ENCODE peak calls at places on chromosomes 2 and 18, in ten cellular contexts. C is kidney epithelial cell; B is WERI-Rb-1; O is neural progenitor cell; M is uterus; F is CD8-positive, alpha-beta T cell; P is glutamatergic neuron; R is pancreas; D is fibroblast of mammary gland; Z is foreskin fibroblast. Y is an unnamed sample.
A peak's percentile ranks its signal among the peaks of the same experiment; 100 is the strongest.

GRCh38 chr2:188303363-188304031 is 11.8 kb downstream of the GULP1 start:
- DNase-seq in C (peak; percentile 69), B (no peak), O (peak; percentile 73), M (no peak), F (no peak), P (no peak), R (no peak), D (no peak), Z (peak; percentile 71), Y (no peak)

GRCh38 chr18:13302611-13303267 is 84.2 kb downstream of the LDLRAD4 start:
- DNase-seq in C (no peak), B (no peak), O (no peak), M (no peak), F (no peak), P (no peak), R (peak; percentile 9), D (no peak), Z (no peak), Y (no peak)

GRCh38 chr18:43914017-43914416 is 636.7 kb upstream of the SYT4 start:
- DNase-seq in C (no peak), B (no peak), O (no peak), M (no peak), F (no peak), P (no peak), R (no peak), D (no peak), Z (no peak), Y (no peak)

GRCh38 chr2:157830696-157831570 is 45.2 kb downstream of the ACVR1 start:
- DNase-seq in C (peak; percentile 96), B (no peak), O (no peak), M (no peak), F (no peak), P (no peak), R (no peak), D (peak; percentile 97), Z (peak; percentile 87), Y (no peak)

GRCh38 chr2:25245141-25245540 is 76.8 kb upstream of the POMC start:
- DNase-seq in C (no peak), B (no peak), O (no peak), M (no peak), F (no peak), P (no peak), R (no peak), D (no peak), Z (no peak), Y (no peak)

GRCh38 chr2:208466133-208466919 is 59.7 kb downstream of the PTH2R start:
- DNase-seq in C (peak; percentile 5), B (peak; percentile 60), O (peak; percentile 86), M (no peak), F (no peak), P (peak; percentile 41), R (peak; percentile 31), D (peak; percentile 27), Z (no peak), Y (peak; percentile 15)

GRCh38 chr2:186459009-186459408 is 27.1 kb upstream of the ZC3H15 start:
- DNase-seq in C (no peak), B (no peak), O (peak; percentile 17), M (no peak), F (no peak), P (no peak), R (no peak), D (peak; percentile 49), Z (no peak), Y (no peak)

GRCh38 chr2:227849906-227850305 is 21.5 kb upstream of the DAW1 start:
- DNase-seq in C (no peak), B (no peak), O (no peak), M (no peak), F (no peak), P (no peak), R (no peak), D (peak; percentile 97), Z (peak; percentile 65), Y (no peak)

GRCh38 chr18:69161383-69162028 is 239.2 kb upstream of the DOK6 start:
- DNase-seq in C (no peak), B (no peak), O (peak; percentile 31), M (no peak), F (no peak), P (no peak), R (no peak), D (peak; percentile 30), Z (no peak), Y (no peak)

GRCh38 chr2:197486175-197486574 is 13.5 kb downstream of the HSPD1 start:
- DNase-seq in C (no peak), B (no peak), O (no peak), M (no peak), F (no peak), P (no peak), R (no peak), D (no peak), Z (no peak), Y (no peak)

GRCh38 chr2:7984693-7985353 is 697.0 kb upstream of the ID2 start:
- DNase-seq in C (no peak), B (no peak), O (no peak), M (no peak), F (no peak), P (no peak), R (no peak), D (no peak), Z (no peak), Y (no peak)

GRCh38 chr2:102184018-102184417 is 2.8 kb upstream of the IL1RL2 start:
- DNase-seq in C (no peak), B (no peak), O (no peak), M (no peak), F (no peak), P (no peak), R (no peak), D (no peak), Z (no peak), Y (no peak)

GRCh38 chr2:102187191-102188150 is 648 bp downstream of the IL1RL2 start:
- DNase-seq in C (no peak), B (no peak), O (no peak), M (peak; percentile 50), F (peak; percentile 59), P (peak; percentile 72), R (no peak), D (peak; percentile 65), Z (peak; percentile 18), Y (no peak)

GRCh38 chr2:102186676-102187190 is at the start of gene IL1RL2:
- DNase-seq in C (no peak), B (no peak), O (no peak), M (peak; percentile 18), F (no peak), P (no peak), R (no peak), D (no peak), Z (no peak), Y (no peak)

GRCh38 chr2:102181919-102182635 is 4.7 kb upstream of the IL1RL2 start:
- DNase-seq in C (no peak), B (no peak), O (no peak), M (no peak), F (no peak), P (no peak), R (no peak), D (peak; percentile 51), Z (peak; percentile 18), Y (no peak)

DNA sequence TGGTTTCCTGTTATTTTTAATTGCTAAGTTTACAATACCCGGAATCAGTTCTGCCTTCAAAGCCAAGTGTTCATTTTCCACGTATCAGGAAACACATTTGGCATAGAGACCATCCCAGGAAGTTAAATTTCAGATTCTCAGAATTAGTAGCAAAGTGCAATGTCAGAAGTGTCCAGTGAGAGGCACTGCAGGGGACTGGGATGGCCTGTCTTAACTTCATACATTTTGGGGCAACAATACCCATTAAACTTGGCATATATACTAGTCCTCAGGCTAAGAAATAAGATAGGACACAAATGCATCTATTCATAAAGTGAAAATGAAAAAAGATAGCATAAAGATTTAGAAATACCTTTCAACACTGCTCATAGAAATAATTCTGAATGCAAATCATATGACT is 1.5 kb upstream of the IL1RL2 start:
- DNase-seq in C (no peak), B (no peak), O (no peak), M (no peak), F (no peak), P (no peak), R (no peak), D (peak; percentile 64), Z (peak; percentile 20), Y (no peak)
- TF ChIP-seq CTCF in C (peak; percentile 47), B (peak; percentile 1), O (peak; percentile 58), M (peak; percentile 24), F (no peak), P (peak; percentile 63), R (peak; percentile 16), D (peak; percentile 78), Z (peak; percentile 56), Y (peak; percentile 4)

GRCh38 chr18:45106331-45106774 is 425.7 kb downstream of the SETBP1 start:
- DNase-seq in C (no peak), B (no peak), O (no peak), M (no peak), F (no peak), P (no peak), R (no peak), D (peak; percentile 51), Z (no peak), Y (no peak)
- TF ChIP-seq CTCF in C (no peak), B (no peak), O (no peak), M (no peak), F (no peak), P (no peak), R (no peak), D (no peak), Z (no peak), Y (no peak)

DNA sequence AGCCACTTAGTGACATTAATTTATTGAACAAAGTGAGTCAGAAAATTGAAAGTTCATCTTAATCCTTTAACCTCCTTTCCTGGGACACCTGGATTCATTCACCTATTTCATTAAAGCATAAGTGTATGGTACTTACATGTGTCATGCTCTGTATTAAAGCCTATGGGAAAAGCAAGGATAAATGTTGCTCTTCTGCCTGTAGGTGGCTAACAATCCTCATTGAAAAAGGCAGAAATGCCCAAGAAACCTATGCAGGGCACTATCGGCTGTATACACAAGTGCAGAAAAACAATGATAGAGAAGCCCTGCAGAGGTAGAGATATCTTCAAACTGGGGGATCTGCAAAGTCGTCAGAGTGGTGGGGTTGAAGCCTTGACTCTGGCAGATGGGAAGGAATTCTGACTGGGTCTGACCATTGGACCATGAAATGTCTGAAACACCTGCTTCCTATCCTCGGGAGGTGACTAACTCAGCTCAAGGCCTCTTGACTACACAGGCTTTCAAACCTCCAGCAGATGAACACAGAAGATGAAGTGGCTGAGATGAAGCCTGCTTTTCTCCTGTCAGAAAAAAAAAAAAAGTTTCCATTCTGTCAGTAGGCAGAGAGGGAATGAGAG is 83.1 kb downstream of the DCC start:
- DNase-seq in C (no peak), B (peak; percentile 70), O (peak; percentile 12), M (no peak), F (no peak), P (no peak), R (no peak), D (no peak), Z (no peak), Y (no peak)
- TF ChIP-seq CTCF in C (peak; percentile 11), B (peak; percentile 49), O (peak; percentile 31), M (no peak), F (no peak), P (no peak), R (no peak), D (no peak), Z (no peak), Y (no peak)

DNA sequence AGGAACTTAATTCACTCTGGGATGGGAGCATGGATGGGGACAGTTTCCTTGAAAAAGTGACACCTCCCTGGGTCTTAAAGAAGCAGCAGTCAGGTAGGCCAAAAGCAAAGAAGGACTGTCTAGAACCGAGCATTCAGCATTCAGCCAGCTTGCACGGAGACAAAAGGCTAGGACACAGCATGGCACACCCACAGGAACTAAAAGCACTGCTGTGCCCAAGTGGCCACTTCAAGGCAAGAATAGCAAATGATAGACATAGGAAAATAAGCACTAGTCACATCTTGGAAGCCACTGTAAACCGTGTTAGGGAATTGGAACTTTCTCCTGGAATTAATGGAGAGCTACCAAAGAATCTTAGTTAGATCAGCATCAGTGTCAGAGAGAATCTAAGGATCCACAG is 47.0 kb downstream of the LRP2 start:
- DNase-seq in C (no peak), B (no peak), O (no peak), M (no peak), F (no peak), P (no peak), R (no peak), D (no peak), Z (no peak), Y (no peak)
- TF ChIP-seq CTCF in C (no peak), B (no peak), O (no peak), M (no peak), F (no peak), P (no peak), R (no peak), D (no peak), Z (no peak), Y (no peak)